ENCODE peak calls at places on chromosome 10, in six cellular contexts. Z is GM23248, K is H1, H is HepG2, G is SK-N-SH, R is PC-3. Y is an unnamed sample.
A peak's percentile ranks its signal among the peaks of the same experiment; 100 is the strongest.

GRCh38 chr10:4470231-4470840 is 355.7 kb upstream of the AKR1E2 start:
- DNase-seq in G (no peak), Z (peak; percentile 89), H (no peak), K (no peak), R (peak; percentile 51), Y (peak; percentile 92)

GRCh38 chr10:92619368-92619767 is 26.4 kb downstream of the KIF11 start:
- DNase-seq in G (no peak), H (no peak), K (no peak), Z (no peak), R (no peak), Y (no peak)

GRCh38 chr10:73773152-73773879 is 8.5 kb upstream of the CHCHD1 start:
- DNase-seq in H (no peak), G (no peak), R (no peak), K (no peak), Z (peak; percentile 60), Y (no peak)

GRCh38 chr10:3107426-3107961 is 40.1 kb downstream of the PFKP start:
- DNase-seq in G (no peak), H (no peak), Z (peak; percentile 94), R (no peak), K (no peak), Y (peak; percentile 98)

GRCh38 chr10:64041989-64042490 is 520.8 kb downstream of the REEP3 start:
- DNase-seq in R (no peak), G (peak; percentile 11), H (no peak), K (no peak), Z (no peak), Y (no peak)

GRCh38 chr10:131764929-131765328 is 135.9 kb upstream of the PPP2R2D start:
- DNase-seq in G (no peak), K (no peak), H (no peak), R (no peak), Z (no peak), Y (no peak)

GRCh38 chr10:126905776-126906703 is 812 bp downstream of the DOCK1 start:
- DNase-seq in K (peak; percentile 73), G (peak; percentile 83), Z (peak; percentile 75), R (no peak), H (peak; percentile 41), Y (no peak)

GRCh38 chr10:77726732-77727131 is 89.1 kb upstream of the KCNMA1 start:
- DNase-seq in Z (no peak), H (no peak), R (no peak), G (no peak), K (no peak), Y (no peak)

GRCh38 chr10:76001461-76001860 is 570.0 kb downstream of the LRMDA start:
- DNase-seq in G (no peak), K (no peak), R (no peak), Z (no peak), H (no peak), Y (no peak)

GRCh38 chr10:58064714-58065528 is 202.8 kb downstream of the IPMK start:
- DNase-seq in R (peak; percentile 92), H (peak; percentile 35), G (peak; percentile 43), Z (peak; percentile 68), K (peak; percentile 52), Y (peak; percentile 23)

GRCh38 chr10:77405771-77406241 is 231.8 kb downstream of the KCNMA1 start:
- DNase-seq in H (peak; percentile 17), R (peak; percentile 99), K (peak; percentile 77), G (peak; percentile 58), Z (peak; percentile 85), Y (peak; percentile 72)

GRCh38 chr10:76497671-76498070 is 1066.2 kb downstream of the LRMDA start:
- DNase-seq in H (no peak), R (no peak), Z (no peak), K (no peak), G (no peak), Y (no peak)

GRCh38 chr10:74282853-74283205 is 131.8 kb downstream of the ADK start:
- DNase-seq in Z (peak; percentile 66), R (peak; percentile 99), G (no peak), H (no peak), K (no peak), Y (peak; percentile 45)

GRCh38 chr10:48670978-48671913 is 13.4 kb upstream of the WDFY4 start:
- DNase-seq in K (peak; percentile 63), Z (no peak), R (no peak), G (no peak), H (no peak), Y (no peak)

GRCh38 chr10:97876387-97876786 is 26.7 kb downstream of the GOLGA7B start:
- DNase-seq in R (no peak), Z (no peak), H (no peak), K (no peak), G (no peak), Y (no peak)

GRCh38 chr10:126569513-126570447 is 100.7 kb downstream of the C10orf90 start:
- DNase-seq in G (no peak), K (no peak), R (peak; percentile 67), H (peak; percentile 5), Z (peak; percentile 93), Y (peak; percentile 92)

GRCh38 chr10:120732067-120732466 is 119.1 kb upstream of the WDR11 start:
- DNase-seq in K (no peak), R (peak; percentile 94), H (no peak), Z (peak; percentile 12), G (no peak), Y (peak; percentile 48)

GRCh38 chr10:29687411-29688160 is 52.8 kb upstream of the SVIL start:
- DNase-seq in R (no peak), Z (peak; percentile 27), G (no peak), K (no peak), H (no peak), Y (peak; percentile 24)

GRCh38 chr10:3720228-3721019 is 64.6 kb downstream of the KLF6 start:
- DNase-seq in R (no peak), Z (peak; percentile 94), K (no peak), G (no peak), H (peak; percentile 17), Y (peak; percentile 88)

GRCh38 chr10:89346264-89346971 is 18.6 kb downstream of the IFIT3 start:
- DNase-seq in G (no peak), K (no peak), H (peak; percentile 13), R (peak; percentile 68), Z (peak; percentile 57), Y (no peak)

GRCh38 chr10:122485670-122486069 is 24.3 kb downstream of the HTRA1 start:
- DNase-seq in R (no peak), H (no peak), K (no peak), G (no peak), Z (no peak), Y (no peak)

GRCh38 chr10:8138471-8138870 is 84.0 kb downstream of the GATA3 start:
- DNase-seq in K (no peak), R (peak; percentile 68), Z (peak; percentile 20), G (no peak), H (no peak), Y (peak; percentile 80)

GRCh38 chr10:46028584-46029570 is 1.5 kb downstream of the NCOA4 start:
- DNase-seq in H (peak; percentile 95), R (peak; percentile 74), G (peak; percentile 62), Z (peak; percentile 85), K (no peak), Y (peak; percentile 70)

GRCh38 chr10:35928760-35929159 is 286.7 kb upstream of the FZD8 start:
- DNase-seq in H (no peak), Z (no peak), G (no peak), R (no peak), K (no peak), Y (no peak)

GRCh38 chr10:69419096-69419760 is 2.5 kb upstream of the TACR2 start:
- DNase-seq in Z (no peak), R (no peak), K (no peak), G (no peak), H (no peak), Y (no peak)

GRCh38 chr10:132528064-132528800 is 9.4 kb upstream of the INPP5A start:
- DNase-seq in K (no peak), R (no peak), G (no peak), Z (no peak), H (no peak), Y (no peak)

GRCh38 chr10:95391570-95392249 is 100.9 kb upstream of the PDLIM1 start:
- DNase-seq in R (peak; percentile 19), G (no peak), Z (peak; percentile 40), K (no peak), H (no peak), Y (peak; percentile 39)

GRCh38 chr10:129335396-129335795 is 131.6 kb upstream of the MGMT start:
- DNase-seq in K (no peak), H (no peak), G (no peak), R (no peak), Z (no peak), Y (no peak)

DNA sequence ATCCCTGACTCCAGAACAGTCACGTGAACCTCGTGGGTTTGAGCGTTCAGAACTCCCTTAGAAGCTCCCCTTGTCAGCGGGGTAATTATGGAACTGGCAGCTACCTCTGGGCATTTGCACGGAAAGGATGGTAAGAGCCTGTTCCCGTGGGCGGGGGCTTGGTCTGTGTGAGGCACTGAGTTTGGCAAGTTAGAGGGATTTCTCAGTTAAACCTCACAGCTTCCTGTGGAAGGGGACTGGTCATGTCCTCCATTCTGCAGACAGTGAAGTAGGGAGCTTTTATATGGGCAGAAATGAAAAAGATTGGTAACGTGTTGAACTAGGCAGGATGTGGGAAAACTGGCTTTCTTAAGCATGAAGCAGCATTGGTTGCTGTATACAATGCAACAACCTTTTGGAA is 16.0 kb downstream of the PALD1 start:
- DNase-seq in Z (peak; percentile 47), H (no peak), K (no peak), G (no peak), R (no peak), Y (no peak)
- H3K79me2 ChIP-seq in Z (no peaks in the 10 kb centered on the region), H (no peaks in the 10 kb centered on the region), K (peaks cover 43% of the 10 kb centered on the region), G (no peaks in the 10 kb centered on the region), R (no peaks in the 10 kb centered on the region), Y (no peaks in the 10 kb centered on the region)

DNA sequence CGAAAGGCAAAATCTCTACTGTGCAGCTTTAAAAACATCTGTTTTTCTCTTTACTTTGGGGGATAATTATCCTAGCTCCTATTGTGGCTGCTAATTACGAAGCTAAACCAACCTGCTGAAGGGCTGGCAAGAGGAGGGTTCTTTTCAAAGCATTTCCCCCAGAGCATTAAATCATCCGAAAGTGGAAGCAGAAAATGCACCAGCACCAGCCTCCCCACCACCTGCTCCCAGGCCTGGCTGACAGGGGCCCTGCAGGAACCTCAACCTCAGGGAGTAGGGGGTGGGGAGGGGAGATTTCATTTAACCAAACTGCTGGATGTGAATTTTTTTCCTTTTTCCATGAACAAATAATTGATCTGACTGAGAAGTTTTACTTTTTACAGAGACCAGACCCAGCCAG is 56.3 kb upstream of the CHST15 start:
- DNase-seq in H (no peak), K (no peak), G (peak; percentile 41), R (no peak), Z (no peak), Y (no peak)
- H3K9ac ChIP-seq in H (no peak overlapping the region), K (no peak overlapping the region), G (no peak overlapping the region), R (no peak overlapping the region), Z (no peak overlapping the region), Y (no peak overlapping the region)

GRCh38 chr10:11529276-11529675 is 82.2 kb downstream of the USP6NL start:
- DNase-seq in Z (no peak), K (no peak), G (no peak), H (no peak), R (no peak), Y (no peak)
- H3K79me2 ChIP-seq in Z (no peaks in the 10 kb centered on the region), K (peaks cover 55% of the 10 kb centered on the region), G (peaks cover 9% of the 10 kb centered on the region), H (peaks cover 67% of the 10 kb centered on the region), R (peaks cover 10% of the 10 kb centered on the region), Y (peaks cover 18% of the 10 kb centered on the region)

DNA sequence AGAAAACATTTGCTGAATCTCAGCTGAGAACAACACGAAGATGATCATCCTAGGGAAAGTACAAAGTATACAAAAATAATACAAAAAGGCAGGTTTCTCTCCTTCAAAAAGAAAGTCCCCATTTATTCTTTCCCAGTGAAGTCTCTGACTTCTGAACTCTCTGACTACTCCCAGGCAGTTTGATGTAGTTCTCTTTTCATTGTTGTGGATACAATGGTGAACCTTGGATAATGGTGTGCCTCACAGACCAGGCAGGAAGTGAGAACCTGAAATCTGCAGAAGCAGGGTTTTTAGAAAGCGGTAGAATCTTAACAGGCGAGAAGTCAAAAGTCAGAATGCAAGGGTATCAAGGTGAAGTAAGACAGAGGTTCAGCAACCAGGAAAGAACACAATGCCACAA is 150.8 kb upstream of the NRP1 start:
- DNase-seq in Z (no peak), G (no peak), R (no peak), H (no peak), K (no peak), Y (no peak)
- H3K9ac ChIP-seq in Z (no peak overlapping the region), G (no peak overlapping the region), R (no peak overlapping the region), H (no peak overlapping the region), K (no peak overlapping the region), Y (no peak overlapping the region)

Y was measured in astrocyte.